ENCODE peak calls at places on chromosomes 2 and 18, in seven cellular contexts. E is adrenal gland, X is A673, C is AG09309, G is OCI-LY7, U is pancreas, V is uterus. Y is an unnamed sample.

GRCh38 chr18:8174758-8175157 is 434.5 kb upstream of the RAB12 start:
- DNase-seq in E (no peak), X (no peak), C (no peak), G (no peak), U (no peak), V (no peak), Y (no peak)

GRCh38 chr2:45922577-45922988 is 271.1 kb downstream of the PRKCE start:
- DNase-seq in E (no peak), X (no peak), C (no peak), G (no peak), U (no peak), V (no peak), Y (no peak)

GRCh38 chr2:162732946-162733698 is 105.4 kb downstream of the KCNH7 start:
- DNase-seq in E (no peak), X (no peak), C (no peak), G (no peak), U (no peak), V (no peak), Y (no peak)

GRCh38 chr2:98907966-98908905 is 27.8 kb downstream of the CRACDL start:
- DNase-seq in E (no peak), X (no peak), C (no peak), G (no peak), U (no peak), V (no peak), Y (no peak)

GRCh38 chr18:23227729-23228075 is 92.4 kb downstream of the CABLES1 start:
- DNase-seq in E (no peak), X (peak; percentile 89), C (no peak), G (peak; percentile 50), U (no peak), V (no peak), Y (no peak)

GRCh38 chr2:20403693-20404381 is 43.0 kb upstream of the RHOB start:
- DNase-seq in E (no peak), X (no peak), C (no peak), G (no peak), U (no peak), V (no peak), Y (no peak)

GRCh38 chr2:209348453-209348852 is 75.4 kb upstream of the MAP2 start:
- DNase-seq in E (no peak), X (peak; percentile 60), C (no peak), G (no peak), U (no peak), V (no peak), Y (no peak)

GRCh38 chr2:134522856-134523460 is 195.8 kb downstream of the TMEM163 start:
- DNase-seq in E (no peak), X (no peak), C (no peak), G (no peak), U (no peak), V (no peak), Y (no peak)

GRCh38 chr2:40173276-40173675 is 278.6 kb downstream of the SLC8A1 start:
- DNase-seq in E (no peak), X (no peak), C (peak; percentile 20), G (no peak), U (no peak), V (no peak), Y (no peak)

GRCh38 chr2:105926960-105927678 is 182.4 kb downstream of the NCK2 start:
- DNase-seq in E (no peak), X (no peak), C (no peak), G (peak; percentile 24), U (no peak), V (no peak), Y (no peak)

GRCh38 chr2:170224692-170225091 is 46.7 kb downstream of the MYO3B start:
- DNase-seq in E (no peak), X (peak; percentile 23), C (no peak), G (no peak), U (no peak), V (no peak), Y (no peak)

GRCh38 chr2:199928226-199928625 is 17.1 kb downstream of the C2orf69 start:
- DNase-seq in E (no peak), X (no peak), C (no peak), G (no peak), U (no peak), V (no peak), Y (no peak)
- H3K4me3 ChIP-seq in E (no peak overlapping the region), X (no peak overlapping the region), C (no peak overlapping the region), G (no peak overlapping the region), U (no peak overlapping the region), V (no peak overlapping the region), Y (no peak overlapping the region)

DNA sequence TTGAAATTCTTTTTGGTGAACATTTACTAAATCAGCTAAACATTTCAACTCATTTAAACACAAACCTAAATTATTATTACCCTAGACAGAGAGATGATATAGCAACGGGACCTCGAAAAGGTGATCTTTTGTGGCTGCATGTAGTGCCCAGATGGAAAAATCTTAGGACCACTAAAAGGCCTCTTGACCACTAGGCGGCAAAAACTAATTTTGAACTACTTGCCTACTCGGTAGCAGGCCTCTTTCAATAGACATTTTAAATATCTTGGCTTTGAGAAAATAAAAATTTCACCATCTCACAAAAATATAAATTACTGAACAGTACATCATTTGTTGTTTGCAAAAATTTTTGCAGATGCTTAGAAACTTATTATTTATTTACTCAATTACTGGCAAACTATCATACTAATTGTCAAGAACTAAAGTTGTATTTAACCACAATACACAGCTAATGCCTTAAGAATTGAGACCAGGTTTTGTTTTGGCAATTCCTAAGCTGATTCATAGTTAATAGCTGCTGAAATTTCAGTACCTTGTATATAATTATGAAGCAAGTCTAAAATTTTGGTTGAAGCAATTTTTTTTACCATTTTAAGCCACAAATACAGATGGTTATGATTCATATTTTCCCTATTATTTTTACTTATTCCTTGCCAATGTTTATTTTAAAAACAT is 9.4 kb downstream of the COL3A1 start:
- DNase-seq in E (no peak), X (no peak), C (no peak), G (peak; percentile 3), U (no peak), V (no peak), Y (no peak)
- TF ChIP-seq CTCF in E (no peak), X (peak; percentile 22), C (peak; percentile 53), G (peak; percentile 56), U (no peak), V (peak; percentile 27), Y (peak; percentile 43)

DNA sequence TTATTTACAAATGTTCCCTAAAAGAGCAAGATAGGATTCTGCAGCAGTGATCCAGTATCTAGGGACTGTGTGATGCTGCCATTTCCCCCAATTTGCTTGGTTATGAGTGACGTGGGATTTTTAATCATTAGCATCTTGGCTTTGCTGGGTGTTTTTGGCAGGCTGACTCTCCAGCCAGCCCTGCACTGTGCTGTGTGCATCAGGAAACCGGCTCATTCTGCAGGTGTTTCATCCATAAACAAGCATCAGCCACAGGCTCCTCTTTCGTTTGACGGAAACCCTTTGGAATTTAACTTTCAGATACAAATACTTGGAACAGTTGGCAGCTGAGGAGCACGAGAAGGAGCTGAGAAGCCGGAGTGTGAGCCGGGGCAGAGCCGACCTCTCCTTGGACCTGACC is 135.9 kb downstream of the TPGS2 start:
- DNase-seq in E (no peak), X (no peak), C (no peak), G (no peak), U (no peak), V (no peak), Y (no peak)
- H3K4me3 ChIP-seq in E (no peak overlapping the region), X (no peak overlapping the region), C (peak overlapping the region; percentile 45), G (no peak overlapping the region), U (no peak overlapping the region), V (no peak overlapping the region), Y (peak overlapping the region; percentile 56)

GRCh38 chr2:126863336-126864015 is 35.2 kb upstream of the TEX51 start:
- DNase-seq in E (no peak), X (no peak), C (no peak), G (peak; percentile 18), U (no peak), V (no peak), Y (no peak)

GRCh38 chr2:126860395-126860794 is 38.3 kb upstream of the TEX51 start:
- DNase-seq in E (no peak), X (no peak), C (no peak), G (no peak), U (no peak), V (no peak), Y (no peak)

GRCh38 chr2:126866451-126866850 is 32.2 kb upstream of the TEX51 start:
- DNase-seq in E (no peak), X (no peak), C (no peak), G (no peak), U (no peak), V (no peak), Y (no peak)

GRCh38 chr2:126862730-126863129 is 36.0 kb upstream of the TEX51 start:
- DNase-seq in E (no peak), X (no peak), C (no peak), G (no peak), U (no peak), V (no peak), Y (no peak)

GRCh38 chr2:126864861-126865260 is 33.8 kb upstream of the TEX51 start:
- DNase-seq in E (no peak), X (peak; percentile 35), C (no peak), G (peak; percentile 9), U (no peak), V (no peak), Y (no peak)
- TF ChIP-seq CTCF in E (no peak), X (peak; percentile 54), C (peak; percentile 27), G (peak; percentile 61), U (no peak), V (no peak), Y (no peak)

DNA sequence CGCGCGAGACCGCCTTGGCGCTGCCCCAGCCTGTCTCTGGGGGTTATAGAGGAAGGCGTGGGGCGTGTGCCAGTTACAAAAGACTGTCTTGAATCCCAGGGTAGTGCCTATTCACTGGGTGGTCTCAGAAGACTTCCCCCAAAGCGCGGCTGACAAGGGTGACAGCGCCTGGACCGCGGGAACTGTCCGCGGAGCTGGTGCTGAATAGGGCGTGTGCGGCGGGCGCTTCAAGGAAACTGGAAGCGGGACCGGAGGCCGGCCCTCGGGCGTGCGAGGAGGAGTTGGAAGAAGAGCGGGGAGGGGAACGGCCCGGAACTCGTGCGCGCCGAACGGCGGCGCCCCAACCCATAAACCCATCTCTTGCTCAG is 2.3 kb downstream of the EGR4 start:
- DNase-seq in E (peak; percentile 62), X (peak; percentile 84), C (no peak), G (no peak), U (no peak), V (no peak), Y (no peak)
- H3K4me3 ChIP-seq in E (no peak overlapping the region), X (peak overlapping the region; percentile 52), C (no peak overlapping the region), G (no peak overlapping the region), U (no peak overlapping the region), V (no peak overlapping the region), Y (no peak overlapping the region)

DNA sequence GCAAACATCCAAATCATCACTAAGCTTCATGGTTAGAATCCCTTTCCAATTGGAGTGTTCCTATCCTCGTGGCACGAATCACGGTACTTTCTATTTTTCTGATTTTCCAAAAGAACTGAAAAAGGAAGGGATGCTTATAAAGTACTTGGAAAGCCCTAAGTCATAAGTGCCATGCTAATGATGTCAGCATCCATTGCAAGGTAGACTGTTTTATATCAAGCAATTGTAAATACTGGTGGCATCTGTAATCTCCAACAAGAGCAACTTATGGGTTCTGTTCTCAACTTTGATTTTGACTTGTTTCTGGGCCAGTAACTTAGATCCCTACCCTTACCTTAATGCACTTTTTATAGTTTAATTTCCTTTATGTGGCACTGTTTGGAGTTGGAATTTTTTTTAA is 619.5 kb downstream of the BCL11A start:
- DNase-seq in E (no peak), X (no peak), C (no peak), G (no peak), U (no peak), V (no peak), Y (no peak)
- TF ChIP-seq CTCF in E (no peak), X (no peak), C (no peak), G (no peak), U (no peak), V (no peak), Y (no peak)